ENCODE peak calls at places on chromosomes 5 and 9, in five cellular contexts. D, B, J, V and R are unnamed samples. For H3K27me3, the result is how much of the 10 kb centered on the place peaks cover.

GRCh38 chr5:83342475-83342874 is 129.1 kb upstream of the VCAN start:
- DNase-seq in B (no peak), D (no peak), J (no peak), V (no peak), R (no peak)

GRCh38 chr5:170100051-170100943 is 5.4 kb upstream of the FOXI1 start:
- DNase-seq in V (peak), D (peak), B (peak), J (peak), R (peak)

GRCh38 chr9:114869845-114870244 is 60.5 kb downstream of the TNFSF8 start:
- DNase-seq in V (peak), B (no peak), D (peak), J (no peak), R (no peak)

GRCh38 chr5:124746252-124746915 is at the start of gene ZNF608:
- DNase-seq in J (peak), V (peak), D (peak), B (peak), R (no peak)

GRCh38 chr5:174571662-174572397 is 152.6 kb upstream of the MSX2 start:
- DNase-seq in V (peak), B (peak), J (peak), D (peak), R (peak)

GRCh38 chr5:63959177-63959982 is 2.9 kb downstream of the HTR1A start:
- DNase-seq in D (peak), B (no peak), J (no peak), V (no peak), R (no peak)

GRCh38 chr9:98721643-98722042 is 12.9 kb upstream of the GABBR2 start:
- DNase-seq in D (no peak), V (no peak), B (no peak), J (no peak), R (no peak)

GRCh38 chr5:125227333-125228075 is 481.1 kb upstream of the ZNF608 start:
- DNase-seq in D (peak), V (no peak), B (no peak), J (peak), R (no peak)

GRCh38 chr9:132328580-132328979 is 26.2 kb downstream of the SETX start:
- DNase-seq in B (no peak), V (no peak), D (no peak), J (no peak), R (no peak)

GRCh38 chr9:77020438-77021264 is 1.2 kb downstream of the FOXB2 start:
- DNase-seq in V (no peak), B (no peak), D (no peak), J (no peak), R (no peak)

GRCh38 chr5:140362311-140362710 is 2.3 kb downstream of the SLC4A9 start:
- DNase-seq in B (no peak), D (no peak), V (no peak), J (no peak), R (no peak)

GRCh38 chr9:95627802-95628201 is 111.0 kb upstream of the PTCH1 start:
- DNase-seq in B (no peak), V (no peak), D (no peak), J (no peak), R (no peak)

GRCh38 chr5:99104538-99105132 is 175.8 kb upstream of the CHD1 start:
- DNase-seq in J (peak), D (peak), V (peak), B (no peak), R (peak)

GRCh38 chr5:150599917-150600511 is 40.4 kb upstream of the SYNPO start:
- DNase-seq in B (peak), J (peak), V (no peak), D (peak), R (peak)

GRCh38 chr5:142685418-142686209 is at the start of gene FGF1:
- DNase-seq in J (no peak), B (no peak), V (no peak), D (no peak), R (no peak)

GRCh38 chr9:124934290-124934689 is 6.6 kb downstream of the GOLGA1 start:
- DNase-seq in J (peak), B (no peak), D (no peak), V (no peak), R (peak)

GRCh38 chr5:36403601-36404311 is 102.1 kb upstream of the RANBP3L start:
- DNase-seq in J (peak), D (no peak), B (peak), V (no peak), R (peak)

GRCh38 chr5:34957299-34957698 is 27.9 kb downstream of the DNAJC21 start:
- DNase-seq in V (no peak), B (no peak), D (no peak), J (peak), R (no peak)

GRCh38 chr9:129359162-129359811 is 181.2 kb upstream of the IER5L start:
- DNase-seq in B (no peak), D (no peak), V (no peak), J (no peak), R (no peak)

DNA sequence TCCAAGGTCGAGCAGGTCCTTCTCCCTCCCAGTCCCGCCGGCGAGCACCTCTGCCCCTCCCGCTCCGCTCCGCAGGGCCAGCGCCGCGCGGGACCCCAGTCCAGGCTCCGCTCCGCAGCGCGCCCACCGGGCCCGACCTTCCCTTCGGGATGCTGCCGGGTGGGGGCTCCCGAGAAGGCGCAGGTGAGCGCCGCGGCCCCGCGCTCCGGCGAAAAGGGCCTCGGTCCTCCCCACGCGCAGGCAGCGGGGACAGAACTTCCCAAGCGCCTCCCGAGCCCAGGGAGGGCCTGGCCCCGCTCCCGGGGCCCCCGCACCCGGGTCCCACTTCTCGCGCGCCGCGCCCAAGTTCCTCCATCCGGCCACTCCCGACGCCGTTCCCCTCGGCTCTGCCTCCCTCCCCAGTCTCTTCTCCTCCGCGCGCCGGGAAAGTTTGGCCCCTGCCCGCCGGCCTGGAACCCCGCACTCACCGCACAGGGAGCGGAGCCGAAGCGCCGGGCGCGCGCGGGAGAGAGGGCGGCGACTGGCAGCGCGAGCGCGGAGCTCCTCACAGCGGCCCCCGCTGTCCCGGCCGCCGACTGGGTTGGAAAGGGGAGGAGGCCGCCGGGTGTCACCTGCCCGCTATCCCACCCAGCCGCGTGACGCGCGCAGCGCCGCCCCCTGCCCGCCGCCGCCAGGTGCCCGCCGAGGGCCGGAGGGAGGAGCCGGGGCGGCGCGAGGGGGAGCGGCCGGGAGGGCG is at the start of gene ELOVL7:
- DNase-seq in J (peak), V (peak), D (peak), B (no peak), R (no peak)
- TF ChIP-seq CTCF in J (peak), V (peak), D (no peak), B (no peak), R (peak)

GRCh38 chr9:136196465-136197371 is 8.2 kb downstream of the LHX3 start:
- DNase-seq in V (no peak), D (peak), B (no peak), J (no peak), R (no peak)
- H3K27me3 ChIP-seq in V (half or more), D (under half), B (under half), J (half or more), R (half or more)

DNA sequence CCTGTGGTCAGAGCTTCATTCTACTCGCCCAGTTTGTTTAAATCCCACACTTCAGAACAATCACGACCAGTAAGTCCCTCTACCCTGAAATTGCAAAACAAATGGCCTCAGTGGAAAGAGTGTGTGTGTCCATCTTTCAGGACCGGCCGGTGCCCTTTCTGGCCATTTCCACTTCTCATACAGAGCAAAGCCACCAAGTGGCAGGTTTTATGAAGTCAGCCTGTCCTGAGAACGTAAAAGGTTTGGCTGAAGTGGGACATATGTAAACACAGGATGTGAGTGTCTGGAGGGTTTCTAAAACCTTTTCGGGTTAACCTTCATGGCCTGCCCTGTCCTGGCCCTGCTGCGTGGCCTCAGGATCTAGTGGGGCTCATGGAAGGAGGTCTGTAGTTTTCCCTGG is 24.7 kb downstream of the NXNL2 start:
- DNase-seq in D (no peak), V (no peak), J (peak), B (no peak), R (no peak)
- TF ChIP-seq CTCF in D (no peak), V (no peak), J (peak), B (no peak), R (peak)

DNA sequence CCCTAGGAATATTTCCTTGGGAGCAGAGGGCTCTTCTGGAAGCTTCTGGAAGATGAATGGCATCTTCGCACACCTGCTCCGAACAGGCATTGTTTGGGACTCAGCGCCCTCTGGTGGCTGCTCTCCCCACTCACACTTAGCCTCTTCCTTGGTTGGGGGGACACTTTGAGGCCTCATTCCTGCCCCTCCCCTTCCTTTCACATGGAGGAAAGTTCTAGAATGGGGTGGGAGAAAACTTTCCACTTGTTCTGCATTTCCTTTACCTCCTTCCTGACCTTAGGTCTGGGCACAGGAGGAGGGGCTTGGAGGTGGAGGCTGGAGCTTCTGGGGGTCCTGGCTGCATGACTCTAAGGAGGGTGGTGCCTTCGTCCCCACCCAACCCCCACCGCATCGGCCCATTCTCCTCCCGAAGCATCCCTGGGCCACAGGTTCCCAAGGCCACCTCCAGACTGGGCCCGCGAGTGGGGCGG is 19.3 kb upstream of the SMIM32 start:
- DNase-seq in V (peak), J (peak), B (peak), D (peak), R (no peak)
- H3K27me3 ChIP-seq in V (under half), J (under half), B (under half), D (under half), R (under half)

DNA sequence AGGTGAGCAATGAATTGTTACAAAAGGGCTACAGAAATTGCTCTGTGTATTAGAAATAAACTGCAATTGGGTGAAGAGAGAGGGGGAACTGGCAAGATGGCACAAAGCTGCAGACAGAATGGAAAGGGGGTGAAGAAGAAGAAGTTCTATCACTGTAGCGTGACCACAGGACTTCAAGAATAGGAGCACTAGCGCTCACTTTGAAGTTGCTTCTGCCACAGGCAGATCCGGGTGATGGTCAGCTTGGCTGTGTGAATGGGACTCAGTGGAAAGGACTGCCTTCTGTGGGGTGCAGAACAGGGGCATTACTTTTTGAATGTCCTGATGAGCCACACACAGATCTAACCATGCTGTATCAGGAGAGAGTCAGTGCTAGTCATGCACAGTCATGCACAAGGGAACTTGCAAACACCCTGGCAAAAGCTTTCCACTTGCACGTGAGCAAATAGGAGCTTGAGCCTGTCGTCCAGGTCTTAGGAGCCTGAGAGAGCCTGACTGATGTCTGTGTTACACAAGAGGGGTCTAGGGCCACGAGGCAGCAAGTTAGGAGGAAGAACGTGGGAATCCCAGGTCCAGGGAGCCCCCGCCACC is 16.3 kb downstream of the IL5 start:
- DNase-seq in D (peak), V (peak), B (no peak), J (peak), R (no peak)
- TF ChIP-seq CTCF in D (no peak), V (no peak), B (peak), J (no peak), R (no peak)

DNA sequence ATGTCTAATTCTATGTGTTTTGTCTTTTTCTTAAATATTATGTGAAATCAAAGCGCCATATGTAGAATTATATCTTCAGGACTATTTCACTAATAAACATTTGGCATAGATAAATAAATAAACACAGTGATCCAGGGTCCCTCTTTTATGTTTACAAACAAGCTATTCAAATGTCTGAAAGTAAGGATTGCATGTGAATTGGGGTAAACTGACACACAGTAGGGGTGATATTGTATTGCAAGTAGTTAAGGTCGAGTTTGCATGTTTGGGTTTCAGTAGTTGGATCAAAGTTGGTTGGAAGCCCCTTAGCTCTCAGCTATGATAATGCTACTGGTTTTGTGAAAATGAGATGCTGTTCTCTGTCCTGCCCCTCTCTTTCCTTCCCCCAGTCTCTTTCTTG is 11.4 kb downstream of the ISL1 start:
- DNase-seq in J (no peak), B (no peak), D (no peak), V (no peak), R (no peak)
- H3K27me3 ChIP-seq in J (under half), B (under half), D (under half), V (under half), R (under half)

DNA sequence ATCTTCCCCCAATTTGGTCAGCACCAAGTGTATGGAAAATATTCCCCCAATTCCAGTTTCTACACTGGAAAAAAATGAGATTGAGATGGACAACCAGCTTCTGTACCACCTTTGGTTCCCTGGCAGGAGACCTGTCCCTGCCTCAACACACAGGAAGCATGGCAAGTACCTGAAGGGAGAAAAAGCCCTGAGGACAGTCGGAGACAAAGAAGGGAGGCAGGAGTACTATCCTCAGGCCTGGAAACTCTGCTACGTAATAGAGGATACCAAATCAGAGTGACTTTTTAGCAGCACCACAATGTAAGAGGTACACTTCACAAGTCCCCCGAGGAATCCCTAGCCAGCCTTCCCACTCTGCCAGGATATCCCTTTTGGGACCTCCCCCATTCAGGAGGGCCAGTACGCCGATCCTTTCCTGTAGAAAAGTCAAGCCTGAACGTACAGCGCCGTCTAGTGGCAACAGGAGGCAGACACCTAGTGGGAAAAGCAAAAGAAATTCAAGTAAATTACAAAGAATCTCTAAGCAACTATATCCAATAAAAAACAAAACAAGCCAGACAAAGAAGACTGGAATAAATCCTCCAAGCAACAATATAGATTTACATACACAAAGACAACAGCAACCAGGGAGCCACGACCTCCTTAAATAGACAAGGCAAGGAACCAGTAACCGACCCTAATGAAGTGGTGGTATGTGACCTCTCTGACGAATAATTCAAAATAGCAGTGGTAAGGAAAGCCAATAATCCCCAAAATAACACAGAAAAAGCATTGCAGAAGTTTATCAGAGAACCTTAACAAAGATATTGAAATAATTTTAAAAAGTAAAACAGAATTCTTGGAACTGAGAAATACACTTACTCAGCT is 63.3 kb upstream of the SLCO6A1 start:
- DNase-seq in J (peak), D (peak), V (peak), B (no peak), R (no peak)
- TF ChIP-seq CTCF in J (peak), D (peak), V (peak), B (no peak), R (peak)

GRCh38 chr5:57225553-57225952 is 51.7 kb downstream of the GPBP1 start:
- DNase-seq in J (no peak), V (no peak), D (no peak), B (no peak), R (no peak)
- H3K27me3 ChIP-seq in J (under half), V (under half), D (under half), B (under half), R (under half)

GRCh38 chr5:133261993-133262392 is 210.2 kb downstream of the HSPA4 start:
- DNase-seq in B (no peak), D (no peak), V (peak), J (no peak), R (no peak)

GRCh38 chr5:133256276-133256675 is 204.5 kb downstream of the HSPA4 start:
- DNase-seq in J (no peak), D (no peak), V (peak), B (no peak), R (no peak)

GRCh38 chr5:133259199-133259997 is 207.6 kb downstream of the HSPA4 start:
- DNase-seq in B (no peak), J (no peak), D (no peak), V (no peak), R (no peak)

GRCh38 chr5:133257977-133258376 is 206.2 kb downstream of the HSPA4 start:
- DNase-seq in V (no peak), B (no peak), J (no peak), D (peak), R (no peak)

GRCh38 chr5:133260715-133261114 is 208.9 kb downstream of the HSPA4 start:
- DNase-seq in B (no peak), J (no peak), D (peak), V (no peak), R (no peak)
- TF ChIP-seq CTCF in B (no peak), J (peak), D (peak), V (peak), R (peak)